ENCODE peak calls at places on chromosomes 1 and 21, in six cellular contexts. T is glutamatergic neuron, C is fibroblast of the aortic adventitia, D is choroid plexus epithelial cell, H is activated B cell treated with CpG ODN at 0.5 μM for 24 hours, R is A549. A is an unnamed sample.

GRCh38 chr1:118093017-118093416 is 92.0 kb downstream of the SPAG17 start:
- DNase-seq in T (no peak), C (no peak), H (no peak), D (no peak), R (no peak), A (no peak)

GRCh38 chr1:172286629-172287076 is 133.8 kb upstream of the C1orf105 start:
- DNase-seq in R (no peak), C (peak), D (peak), H (no peak), T (no peak), A (no peak)

GRCh38 chr1:210726621-210727020 is 397.9 kb downstream of the HHAT start:
- DNase-seq in T (no peak), H (no peak), C (no peak), D (no peak), R (no peak), A (peak)

GRCh38 chr1:19338323-19338762 is 26.2 kb downstream of the SLC66A1 start:
- DNase-seq in T (peak), H (no peak), D (peak), C (no peak), R (no peak), A (peak)

GRCh38 chr1:63779338-63779819 is 5.6 kb downstream of the ROR1 start:
- DNase-seq in H (no peak), C (peak), R (no peak), D (no peak), T (no peak), A (no peak)

GRCh38 chr1:153307221-153307600 is 5.5 kb downstream of the PGLYRP3 start:
- DNase-seq in H (no peak), C (no peak), T (no peak), R (no peak), D (no peak), A (no peak)

GRCh38 chr1:242428403-242429190 is 95.9 kb downstream of the PLD5 start:
- DNase-seq in H (no peak), T (no peak), C (no peak), R (no peak), D (no peak), A (no peak)

GRCh38 chr1:46204406-46204742 is 1.2 kb downstream of the LURAP1 start:
- DNase-seq in R (no peak), D (no peak), T (no peak), C (no peak), H (no peak), A (no peak)

GRCh38 chr1:173411835-173412742 is 65.0 kb upstream of the PRDX6 start:
- DNase-seq in D (peak), C (peak), R (no peak), T (no peak), H (no peak), A (no peak)

GRCh38 chr1:55005351-55006140 is 6.8 kb downstream of the BSND start:
- DNase-seq in D (no peak), H (no peak), C (no peak), T (no peak), R (no peak), A (no peak)

GRCh38 chr1:173113015-173113741 is 62.4 kb upstream of the TNFSF18 start:
- DNase-seq in C (peak), D (peak), T (no peak), R (no peak), H (no peak), A (no peak)

GRCh38 chr1:81920245-81920740 is 119.6 kb downstream of the ADGRL2 start:
- DNase-seq in D (peak), C (peak), R (no peak), T (peak), H (no peak), A (no peak)

GRCh38 chr1:79105499-79105898 is 99.0 kb upstream of the ADGRL4 start:
- DNase-seq in C (peak), D (peak), T (no peak), R (no peak), H (no peak), A (no peak)

GRCh38 chr1:12034381-12034801 is 15.1 kb downstream of the MIIP start:
- DNase-seq in H (no peak), T (no peak), C (peak), R (no peak), D (peak), A (no peak)

GRCh38 chr1:178868700-178869099 is 2.2 kb downstream of the ANGPTL1 start:
- DNase-seq in T (no peak), H (no peak), R (no peak), D (no peak), C (peak), A (no peak)

GRCh38 chr1:56808385-56808784 is 10.8 kb downstream of the FYB2 start:
- DNase-seq in R (no peak), D (no peak), C (no peak), H (no peak), T (no peak), A (no peak)

GRCh38 chr1:158227904-158228623 is 26.2 kb upstream of the CD1A start:
- DNase-seq in H (no peak), R (no peak), T (no peak), C (no peak), D (no peak), A (no peak)

GRCh38 chr1:94554611-94555010 is 13.1 kb upstream of the F3 start:
- DNase-seq in C (no peak), D (no peak), R (no peak), H (no peak), T (peak), A (no peak)

GRCh38 chr1:24705260-24706073 is 39.8 kb upstream of the CLIC4 start:
- DNase-seq in D (peak), H (peak), C (peak), R (peak), T (peak), A (peak)

GRCh38 chr1:115402753-115403184 is 64.7 kb upstream of the NGF start:
- DNase-seq in C (peak), T (no peak), H (no peak), R (no peak), D (peak), A (no peak)

GRCh38 chr1:88655685-88656299 is 28.3 kb upstream of the PKN2 start:
- DNase-seq in R (no peak), H (no peak), D (peak), C (peak), T (no peak), A (no peak)

GRCh38 chr21:44599264-44600029 is 950 bp upstream of the KRTAP10-7 start:
- DNase-seq in H (no peak), C (no peak), D (no peak), R (no peak), T (no peak), A (no peak)

GRCh38 chr1:17551755-17552234 is 12.3 kb downstream of the ARHGEF10L start:
- DNase-seq in H (no peak), D (peak), C (peak), T (peak), R (no peak), A (no peak)

GRCh38 chr1:204294371-204294770 is 65.4 kb downstream of the PLEKHA6 start:
- DNase-seq in R (peak), H (no peak), C (peak), T (no peak), D (peak), A (no peak)

GRCh38 chr1:152858062-152858461 is 1.7 kb upstream of the LCE7A start:
- DNase-seq in D (no peak), R (no peak), C (no peak), T (no peak), H (no peak), A (no peak)

GRCh38 chr1:162136760-162137537 is 67.5 kb downstream of the NOS1AP start:
- DNase-seq in R (peak), H (no peak), T (no peak), C (peak), D (peak), A (no peak)

GRCh38 chr1:5711956-5712645 is 280.1 kb downstream of the NPHP4 start:
- DNase-seq in D (no peak), C (no peak), H (no peak), R (no peak), T (no peak), A (no peak)

GRCh38 chr1:215526147-215526845 is 40.8 kb upstream of the KCTD3 start:
- DNase-seq in D (peak), T (no peak), R (no peak), C (peak), H (no peak), A (no peak)

GRCh38 chr21:43808832-43809251 is 19.5 kb downstream of the RRP1 start:
- DNase-seq in C (no peak), H (no peak), R (no peak), D (no peak), T (no peak), A (no peak)

GRCh38 chr21:44088401-44088780 is 18.8 kb upstream of the PWP2 start:
- DNase-seq in C (no peak), R (no peak), H (no peak), T (no peak), D (no peak), A (no peak)

GRCh38 chr1:59751801-59752200 is 62.9 kb upstream of the HOOK1 start:
- DNase-seq in D (no peak), R (no peak), T (no peak), H (no peak), C (peak), A (no peak)

GRCh38 chr1:4000811-4001251 is 100.8 kb upstream of the C1orf174 start:
- DNase-seq in T (no peak), D (no peak), C (no peak), R (no peak), H (no peak), A (no peak)

GRCh38 chr1:111213412-111213811 is 13.0 kb upstream of the DENND2D start:
- DNase-seq in D (peak), C (no peak), R (no peak), T (no peak), H (no peak), A (no peak)

GRCh38 chr1:95010158-95010557 is 62.6 kb downstream of the ALG14 start:
- DNase-seq in H (no peak), R (no peak), C (no peak), D (no peak), T (no peak), A (no peak)

GRCh38 chr1:65149391-65149729 is 1.4 kb downstream of the AK4 start:
- DNase-seq in R (no peak), D (peak), T (no peak), H (no peak), C (no peak), A (no peak)
- TF ChIP-seq CTCF in R (no peak), D (no peak), T (no peak), H (no peak), C (no peak), A (no peak)

DNA sequence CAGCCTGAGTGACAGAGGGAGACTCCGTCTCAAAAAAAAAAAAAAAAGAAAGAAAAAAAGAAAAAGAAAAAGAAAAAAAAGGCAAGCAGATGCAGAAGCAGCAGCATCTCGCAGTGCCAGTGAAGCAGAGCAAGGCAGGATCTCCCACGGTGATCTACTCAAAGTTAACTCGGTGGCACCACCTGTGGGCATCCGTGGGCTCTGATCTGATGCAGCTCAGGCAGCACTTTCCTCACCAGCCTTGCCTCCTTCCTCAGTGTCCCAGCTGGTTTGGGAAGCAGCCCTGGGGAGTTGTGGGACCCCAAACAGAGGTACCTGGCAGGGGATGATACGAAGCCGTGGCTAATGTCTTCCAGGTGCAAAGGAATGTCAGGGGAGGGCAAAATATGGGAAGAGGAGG is 104.3 kb upstream of the KRTAP19-8 start:
- DNase-seq in C (no peak), D (no peak), T (no peak), R (no peak), H (no peak), A (no peak)
- TF ChIP-seq CTCF in C (no peak), D (no peak), T (no peak), R (no peak), H (no peak), A (no peak)

GRCh38 chr1:36463773-36464604 is at the start of gene MRPS15:
- DNase-seq in C (peak), D (peak), H (peak), R (peak), T (peak), A (peak)
- TF ChIP-seq CTCF in C (no peak), D (no peak), H (no peak), R (no peak), T (no peak), A (no peak)

GRCh38 chr1:146021622-146022402 is at the start of gene HJV:
- DNase-seq in R (no peak), T (no peak), D (no peak), C (no peak), H (no peak), A (no peak)
- TF ChIP-seq CTCF in R (no peak), T (no peak), D (no peak), C (no peak), H (no peak), A (no peak)